ENCODE peak calls at places on chromosomes 7 and 10, in ten cellular contexts. One of them, this sample, is unnamed.

GRCh38 chr7:71267734-71268133 is 135.8 kb downstream of the GALNT17 start:
- DNase-seq in AG10803: no peak
- DNase-seq in lower leg skin: no peak
- DNase-seq in fibroblast of lung: no peak
- DNase-seq in IMR-90: no peak
- DNase-seq in endodermal cell: peak; percentile 75
- DNase-seq in fibroblast of pulmonary artery: no peak
- DNase-seq in body of pancreas: no peak
- DNase-seq in NB4: no peak
- DNase-seq in uterus: no peak
- DNase-seq in this sample: no peak

GRCh38 chr10:95742962-95743535 is 12.9 kb upstream of the ENTPD1 start:
- DNase-seq in AG10803: no peak
- DNase-seq in lower leg skin: no peak
- DNase-seq in fibroblast of lung: peak; percentile 61
- DNase-seq in IMR-90: no peak
- DNase-seq in endodermal cell: no peak
- DNase-seq in fibroblast of pulmonary artery: no peak
- DNase-seq in body of pancreas: no peak
- DNase-seq in NB4: no peak
- DNase-seq in uterus: no peak
- DNase-seq in this sample: no peak

GRCh38 chr10:69572159-69573055 is 815 bp downstream of the NEUROG3 start:
- DNase-seq in AG10803: no peak
- DNase-seq in lower leg skin: peak; percentile 79
- DNase-seq in fibroblast of lung: peak; percentile 5
- DNase-seq in IMR-90: peak; percentile 2
- DNase-seq in endodermal cell: peak; percentile 68
- DNase-seq in fibroblast of pulmonary artery: no peak
- DNase-seq in body of pancreas: no peak
- DNase-seq in NB4: no peak
- DNase-seq in uterus: no peak
- DNase-seq in this sample: no peak

GRCh38 chr10:124827474-124827873 is 25.9 kb downstream of the ABRAXAS2 start:
- DNase-seq in AG10803: peak; percentile 24
- DNase-seq in lower leg skin: no peak
- DNase-seq in fibroblast of lung: no peak
- DNase-seq in IMR-90: peak; percentile 14
- DNase-seq in endodermal cell: no peak
- DNase-seq in fibroblast of pulmonary artery: peak; percentile 46
- DNase-seq in body of pancreas: no peak
- DNase-seq in NB4: peak; percentile 42
- DNase-seq in uterus: no peak
- DNase-seq in this sample: peak; percentile 49

GRCh38 chr10:122198631-122199030 is 72.5 kb upstream of the BTBD16 start:
- DNase-seq in AG10803: no peak
- DNase-seq in lower leg skin: no peak
- DNase-seq in fibroblast of lung: no peak
- DNase-seq in IMR-90: no peak
- DNase-seq in endodermal cell: no peak
- DNase-seq in fibroblast of pulmonary artery: no peak
- DNase-seq in body of pancreas: no peak
- DNase-seq in NB4: no peak
- DNase-seq in uterus: no peak
- DNase-seq in this sample: no peak

GRCh38 chr7:80420876-80421275 is 91.0 kb downstream of the GNAT3 start:
- DNase-seq in AG10803: no peak
- DNase-seq in lower leg skin: no peak
- DNase-seq in fibroblast of lung: no peak
- DNase-seq in IMR-90: no peak
- DNase-seq in endodermal cell: no peak
- DNase-seq in fibroblast of pulmonary artery: no peak
- DNase-seq in body of pancreas: no peak
- DNase-seq in NB4: no peak
- DNase-seq in uterus: no peak
- DNase-seq in this sample: no peak

GRCh38 chr10:3226960-3227724 is 54.6 kb upstream of the PITRM1 start:
- DNase-seq in AG10803: peak; percentile 93
- DNase-seq in lower leg skin: no peak
- DNase-seq in fibroblast of lung: peak; percentile 92
- DNase-seq in IMR-90: peak; percentile 79
- DNase-seq in endodermal cell: no peak
- DNase-seq in fibroblast of pulmonary artery: peak; percentile 61
- DNase-seq in body of pancreas: no peak
- DNase-seq in NB4: no peak
- DNase-seq in uterus: no peak
- DNase-seq in this sample: peak; percentile 69

GRCh38 chr7:50141131-50141530 is 48.1 kb upstream of the ZPBP start:
- DNase-seq in AG10803: no peak
- DNase-seq in lower leg skin: no peak
- DNase-seq in fibroblast of lung: no peak
- DNase-seq in IMR-90: no peak
- DNase-seq in endodermal cell: no peak
- DNase-seq in fibroblast of pulmonary artery: no peak
- DNase-seq in body of pancreas: no peak
- DNase-seq in NB4: no peak
- DNase-seq in uterus: no peak
- DNase-seq in this sample: no peak

GRCh38 chr7:133081119-133081604 is 728 bp downstream of the CHCHD3 start:
- DNase-seq in AG10803: no peak
- DNase-seq in lower leg skin: no peak
- DNase-seq in fibroblast of lung: no peak
- DNase-seq in IMR-90: no peak
- DNase-seq in endodermal cell: peak; percentile 80
- DNase-seq in fibroblast of pulmonary artery: peak; percentile 4
- DNase-seq in body of pancreas: no peak
- DNase-seq in NB4: peak; percentile 37
- DNase-seq in uterus: no peak
- DNase-seq in this sample: no peak

GRCh38 chr7:133081605-133082389 is at the start of gene CHCHD3:
- DNase-seq in AG10803: peak; percentile 97
- DNase-seq in lower leg skin: peak; percentile 99
- DNase-seq in fibroblast of lung: peak; percentile 98
- DNase-seq in IMR-90: peak; percentile 98
- DNase-seq in endodermal cell: peak; percentile 100
- DNase-seq in fibroblast of pulmonary artery: peak; percentile 98
- DNase-seq in body of pancreas: peak; percentile 97
- DNase-seq in NB4: peak; percentile 100
- DNase-seq in uterus: peak; percentile 97
- DNase-seq in this sample: peak; percentile 99

GRCh38 chr7:133079296-133079695 is 2.6 kb downstream of the CHCHD3 start:
- DNase-seq in AG10803: no peak
- DNase-seq in lower leg skin: no peak
- DNase-seq in fibroblast of lung: no peak
- DNase-seq in IMR-90: no peak
- DNase-seq in endodermal cell: no peak
- DNase-seq in fibroblast of pulmonary artery: no peak
- DNase-seq in body of pancreas: no peak
- DNase-seq in NB4: no peak
- DNase-seq in uterus: no peak
- DNase-seq in this sample: no peak

GRCh38 chr7:133077394-133077793 is 4.5 kb downstream of the CHCHD3 start:
- DNase-seq in AG10803: no peak
- DNase-seq in lower leg skin: no peak
- DNase-seq in fibroblast of lung: no peak
- DNase-seq in IMR-90: no peak
- DNase-seq in endodermal cell: no peak
- DNase-seq in fibroblast of pulmonary artery: no peak
- DNase-seq in body of pancreas: no peak
- DNase-seq in NB4: no peak
- DNase-seq in uterus: no peak
- DNase-seq in this sample: no peak

GRCh38 chr7:133082390-133082766 is 488 bp upstream of the CHCHD3 start:
- DNase-seq in AG10803: no peak
- DNase-seq in lower leg skin: no peak
- DNase-seq in fibroblast of lung: no peak
- DNase-seq in IMR-90: no peak
- DNase-seq in endodermal cell: no peak
- DNase-seq in fibroblast of pulmonary artery: no peak
- DNase-seq in body of pancreas: no peak
- DNase-seq in NB4: no peak
- DNase-seq in uterus: no peak
- DNase-seq in this sample: no peak
- H3K4me3 ChIP-seq in AG10803: peak overlapping the region; percentile 9
- H3K4me3 ChIP-seq in lower leg skin: no peak overlapping the region
- H3K4me3 ChIP-seq in fibroblast of lung: no peak overlapping the region
- H3K4me3 ChIP-seq in IMR-90: no peak overlapping the region
- H3K4me3 ChIP-seq in endodermal cell: no peak overlapping the region
- H3K4me3 ChIP-seq in fibroblast of pulmonary artery: no peak overlapping the region
- H3K4me3 ChIP-seq in body of pancreas: no peak overlapping the region
- H3K4me3 ChIP-seq in NB4: peak overlapping the region; percentile 35
- H3K4me3 ChIP-seq in uterus: no peak overlapping the region
- H3K4me3 ChIP-seq in this sample: peak overlapping the region; percentile 35

GRCh38 chr10:78915331-78915626 is 153.5 kb upstream of the ZMIZ1 start:
- DNase-seq in AG10803: no peak
- DNase-seq in lower leg skin: no peak
- DNase-seq in fibroblast of lung: no peak
- DNase-seq in IMR-90: no peak
- DNase-seq in endodermal cell: no peak
- DNase-seq in fibroblast of pulmonary artery: no peak
- DNase-seq in body of pancreas: no peak
- DNase-seq in NB4: no peak
- DNase-seq in uterus: no peak
- DNase-seq in this sample: no peak

GRCh38 chr10:78916227-78916626 is 152.5 kb upstream of the ZMIZ1 start:
- DNase-seq in AG10803: no peak
- DNase-seq in lower leg skin: no peak
- DNase-seq in fibroblast of lung: no peak
- DNase-seq in IMR-90: no peak
- DNase-seq in endodermal cell: no peak
- DNase-seq in fibroblast of pulmonary artery: no peak
- DNase-seq in body of pancreas: no peak
- DNase-seq in NB4: no peak
- DNase-seq in uterus: no peak
- DNase-seq in this sample: no peak

GRCh38 chr10:78921906-78922305 is 146.9 kb upstream of the ZMIZ1 start:
- DNase-seq in AG10803: no peak
- DNase-seq in lower leg skin: no peak
- DNase-seq in fibroblast of lung: no peak
- DNase-seq in IMR-90: no peak
- DNase-seq in endodermal cell: no peak
- DNase-seq in fibroblast of pulmonary artery: no peak
- DNase-seq in body of pancreas: no peak
- DNase-seq in NB4: peak; percentile 28
- DNase-seq in uterus: no peak
- DNase-seq in this sample: no peak

GRCh38 chr10:78920011-78920410 is 148.8 kb upstream of the ZMIZ1 start:
- DNase-seq in AG10803: no peak
- DNase-seq in lower leg skin: no peak
- DNase-seq in fibroblast of lung: no peak
- DNase-seq in IMR-90: no peak
- DNase-seq in endodermal cell: no peak
- DNase-seq in fibroblast of pulmonary artery: no peak
- DNase-seq in body of pancreas: no peak
- DNase-seq in NB4: no peak
- DNase-seq in uterus: no peak
- DNase-seq in this sample: no peak

DNA sequence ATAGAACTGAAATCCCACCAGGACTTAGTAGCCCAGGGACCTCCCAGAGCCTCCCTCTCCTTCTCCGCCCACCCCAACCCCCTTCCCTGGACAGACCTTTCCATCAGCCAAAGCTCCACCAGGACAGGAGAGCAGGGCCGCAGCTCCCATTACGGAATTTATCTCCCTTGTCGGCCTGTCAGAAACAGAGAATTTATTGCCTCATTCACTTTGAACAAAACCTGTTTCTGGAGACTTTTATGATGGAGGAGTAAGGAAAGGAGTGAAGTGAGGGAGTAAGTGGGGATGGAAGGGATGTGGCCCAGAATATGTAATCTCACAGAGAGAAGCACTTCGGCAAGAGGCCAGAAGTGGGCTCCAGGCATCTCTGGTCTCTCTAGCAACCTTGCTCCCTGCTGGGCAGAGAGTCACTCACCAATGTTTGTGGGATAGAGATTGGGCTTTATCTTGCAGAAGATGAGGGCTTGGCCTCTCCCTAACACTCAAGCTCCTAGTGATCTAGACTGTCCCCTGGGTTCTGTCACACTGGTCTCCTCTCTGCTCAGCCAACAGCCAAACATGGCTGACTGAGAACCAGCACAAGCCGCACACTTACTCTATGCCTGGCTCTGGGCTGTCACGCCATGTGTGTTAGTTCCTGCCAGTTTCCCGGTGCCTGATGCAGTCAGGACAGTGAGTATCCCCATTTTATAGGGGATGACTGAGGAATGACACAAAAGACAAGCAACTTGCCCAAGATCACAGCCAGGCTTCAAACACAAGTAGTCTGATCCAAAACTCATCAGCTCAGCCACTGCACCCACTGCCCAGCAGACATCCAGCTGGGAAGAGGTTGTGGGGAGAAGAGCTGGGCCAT is 149.4 kb upstream of the ZMIZ1 start:
- DNase-seq in AG10803: no peak
- DNase-seq in lower leg skin: no peak
- DNase-seq in fibroblast of lung: no peak
- DNase-seq in IMR-90: no peak
- DNase-seq in endodermal cell: no peak
- DNase-seq in fibroblast of pulmonary artery: no peak
- DNase-seq in body of pancreas: no peak
- DNase-seq in NB4: no peak
- DNase-seq in uterus: no peak
- DNase-seq in this sample: no peak
- TF ChIP-seq CTCF in AG10803: no peak
- TF ChIP-seq CTCF in lower leg skin: no peak
- TF ChIP-seq CTCF in fibroblast of lung: no peak
- TF ChIP-seq CTCF in IMR-90: no peak
- TF ChIP-seq CTCF in endodermal cell: peak; percentile 15
- TF ChIP-seq CTCF in fibroblast of pulmonary artery: no peak
- TF ChIP-seq CTCF in body of pancreas: no peak
- TF ChIP-seq CTCF in NB4: no peak
- TF ChIP-seq CTCF in uterus: no peak
- TF ChIP-seq CTCF in this sample: no peak

GRCh38 chr10:17214991-17215781 is 12.9 kb upstream of the VIM start:
- DNase-seq in AG10803: peak; percentile 99
- DNase-seq in lower leg skin: no peak
- DNase-seq in fibroblast of lung: peak; percentile 98
- DNase-seq in IMR-90: peak; percentile 97
- DNase-seq in endodermal cell: no peak
- DNase-seq in fibroblast of pulmonary artery: peak; percentile 79
- DNase-seq in body of pancreas: no peak
- DNase-seq in NB4: peak; percentile 52
- DNase-seq in uterus: no peak
- DNase-seq in this sample: peak; percentile 98

GRCh38 chr10:17215782-17216122 is 12.3 kb upstream of the VIM start:
- DNase-seq in AG10803: no peak
- DNase-seq in lower leg skin: no peak
- DNase-seq in fibroblast of lung: no peak
- DNase-seq in IMR-90: no peak
- DNase-seq in endodermal cell: no peak
- DNase-seq in fibroblast of pulmonary artery: no peak
- DNase-seq in body of pancreas: no peak
- DNase-seq in NB4: no peak
- DNase-seq in uterus: no peak
- DNase-seq in this sample: no peak

GRCh38 chr10:17213646-17214349 is 12.3 kb upstream of the TRDMT1 start:
- DNase-seq in AG10803: peak; percentile 26
- DNase-seq in lower leg skin: no peak
- DNase-seq in fibroblast of lung: peak; percentile 79
- DNase-seq in IMR-90: peak; percentile 83
- DNase-seq in endodermal cell: no peak
- DNase-seq in fibroblast of pulmonary artery: peak; percentile 46
- DNase-seq in body of pancreas: no peak
- DNase-seq in NB4: no peak
- DNase-seq in uterus: no peak
- DNase-seq in this sample: no peak

GRCh38 chr10:17212802-17213204 is 11.3 kb upstream of the TRDMT1 start:
- DNase-seq in AG10803: no peak
- DNase-seq in lower leg skin: no peak
- DNase-seq in fibroblast of lung: no peak
- DNase-seq in IMR-90: no peak
- DNase-seq in endodermal cell: no peak
- DNase-seq in fibroblast of pulmonary artery: no peak
- DNase-seq in body of pancreas: no peak
- DNase-seq in NB4: peak; percentile 74
- DNase-seq in uterus: no peak
- DNase-seq in this sample: no peak

DNA sequence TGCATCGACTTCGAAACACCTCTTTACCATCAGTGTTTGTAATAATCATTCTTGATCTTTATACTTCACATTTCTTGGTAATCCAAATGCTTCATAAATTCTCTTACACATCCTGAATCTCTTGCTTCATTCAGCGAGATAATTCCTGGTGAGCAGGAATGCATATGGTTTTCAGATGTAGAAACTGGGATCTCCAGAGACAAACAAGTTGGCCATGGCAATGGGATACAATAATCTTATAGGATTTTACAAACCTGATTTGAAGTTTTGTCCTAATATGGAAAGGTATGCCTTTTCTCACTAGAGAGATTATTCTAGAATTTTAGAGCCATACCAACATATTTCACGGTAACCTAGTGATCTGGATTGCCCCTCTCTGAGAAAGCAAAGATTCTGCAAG is 13.0 kb upstream of the TRDMT1 start:
- DNase-seq in AG10803: peak; percentile 87
- DNase-seq in lower leg skin: no peak
- DNase-seq in fibroblast of lung: peak; percentile 61
- DNase-seq in IMR-90: no peak
- DNase-seq in endodermal cell: no peak
- DNase-seq in fibroblast of pulmonary artery: peak; percentile 55
- DNase-seq in body of pancreas: no peak
- DNase-seq in NB4: no peak
- DNase-seq in uterus: no peak
- DNase-seq in this sample: no peak
- H3K4me3 ChIP-seq in AG10803: peak overlapping the region; percentile 48
- H3K4me3 ChIP-seq in lower leg skin: no peak overlapping the region
- H3K4me3 ChIP-seq in fibroblast of lung: peak overlapping the region; percentile 16
- H3K4me3 ChIP-seq in IMR-90: no peak overlapping the region
- H3K4me3 ChIP-seq in endodermal cell: no peak overlapping the region
- H3K4me3 ChIP-seq in fibroblast of pulmonary artery: no peak overlapping the region
- H3K4me3 ChIP-seq in body of pancreas: no peak overlapping the region
- H3K4me3 ChIP-seq in NB4: no peak overlapping the region
- H3K4me3 ChIP-seq in uterus: no peak overlapping the region
- H3K4me3 ChIP-seq in this sample: peak overlapping the region; percentile 41

DNA sequence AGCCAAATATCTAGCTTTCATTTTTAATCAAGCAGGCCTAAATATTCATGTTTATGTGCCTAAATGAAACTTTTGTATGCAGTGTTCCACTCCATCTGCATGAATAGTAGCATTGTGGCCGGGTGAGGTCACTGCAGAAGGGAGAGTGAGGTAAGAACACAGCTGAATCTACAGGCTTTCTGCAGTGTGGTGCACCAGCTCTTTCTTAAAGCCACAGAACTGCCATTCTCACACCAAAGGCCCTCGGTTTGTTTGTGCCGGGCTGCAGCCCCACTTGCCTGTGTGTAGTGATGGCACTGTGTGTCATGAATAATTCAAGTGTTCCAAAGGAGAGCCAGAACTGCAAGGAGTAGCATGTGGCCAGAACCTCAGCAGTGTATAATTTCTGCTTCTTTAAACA is 204.1 kb downstream of the TRIL start:
- DNase-seq in AG10803: peak; percentile 36
- DNase-seq in lower leg skin: no peak
- DNase-seq in fibroblast of lung: peak; percentile 78
- DNase-seq in IMR-90: peak; percentile 85
- DNase-seq in endodermal cell: no peak
- DNase-seq in fibroblast of pulmonary artery: peak; percentile 50
- DNase-seq in body of pancreas: no peak
- DNase-seq in NB4: no peak
- DNase-seq in uterus: no peak
- DNase-seq in this sample: peak; percentile 81
- TF ChIP-seq CTCF in AG10803: peak; percentile 19
- TF ChIP-seq CTCF in lower leg skin: no peak
- TF ChIP-seq CTCF in fibroblast of lung: no peak
- TF ChIP-seq CTCF in IMR-90: no peak
- TF ChIP-seq CTCF in endodermal cell: peak; percentile 44
- TF ChIP-seq CTCF in fibroblast of pulmonary artery: peak; percentile 15
- TF ChIP-seq CTCF in body of pancreas: no peak
- TF ChIP-seq CTCF in NB4: no peak
- TF ChIP-seq CTCF in uterus: no peak
- TF ChIP-seq CTCF in this sample: no peak

This sample was measured in foreskin fibroblast.